ENCODE peak calls at places on chromosomes 6 and 20, in ten cellular contexts. T, A, Z, J, O, N, I, M, G and H are unnamed samples.

GRCh38 chr20:37576911-37577310 is 49.2 kb upstream of the BLCAP start:
- DNase-seq in T (no peak), G (no peak), O (no peak), A (no peak), M (no peak), I (no peak), Z (no peak), N (no peak), J (no peak), H (no peak)

GRCh38 chr20:47438464-47439381 is 63.0 kb upstream of the NCOA3 start:
- DNase-seq in G (no peak), T (peak), M (no peak), O (no peak), N (peak), Z (no peak), J (no peak), A (no peak), I (no peak), H (peak)

GRCh38 chr20:57596998-57597939 is 23.0 kb downstream of the ZBP1 start:
- DNase-seq in T (peak), J (peak), A (peak), G (no peak), Z (peak), O (peak), I (peak), M (peak), N (peak), H (peak)

GRCh38 chr6:83708546-83708969 is 343 bp downstream of the SNAP91 start:
- DNase-seq in I (peak), A (no peak), M (peak), T (peak), N (no peak), J (peak), O (no peak), Z (no peak), G (peak), H (peak)

GRCh38 chr6:167077241-167077932 is 45.5 kb upstream of the CCR6 start:
- DNase-seq in J (no peak), Z (no peak), M (no peak), T (no peak), O (no peak), I (no peak), G (no peak), A (no peak), N (no peak), H (no peak)

GRCh38 chr6:116550796-116551195 is 2.8 kb upstream of the CALHM4 start:
- DNase-seq in J (no peak), M (no peak), O (no peak), T (no peak), I (no peak), G (no peak), N (no peak), Z (no peak), A (no peak), H (no peak)

GRCh38 chr6:163883946-163884345 is 469.4 kb downstream of the QKI start:
- DNase-seq in I (no peak), A (no peak), J (no peak), T (no peak), M (no peak), G (no peak), N (no peak), Z (no peak), O (no peak), H (no peak)

GRCh38 chr6:54010340-54011276 is 100.6 kb upstream of the MLIP start:
- DNase-seq in O (no peak), Z (no peak), A (no peak), J (no peak), T (peak), N (peak), I (no peak), M (peak), G (no peak), H (no peak)

GRCh38 chr20:22652685-22653568 is 68.6 kb upstream of the FOXA2 start:
- DNase-seq in Z (no peak), A (no peak), G (no peak), J (no peak), I (no peak), T (no peak), N (no peak), M (peak), O (no peak), H (no peak)

GRCh38 chr20:1215386-1216170 is 10.3 kb upstream of the RAD21L1 start:
- DNase-seq in O (no peak), I (no peak), N (no peak), Z (no peak), J (no peak), T (no peak), M (no peak), G (no peak), A (no peak), H (no peak)

GRCh38 chr6:2237001-2237400 is 8.4 kb downstream of the GMDS start:
- DNase-seq in G (no peak), I (no peak), T (peak), A (no peak), J (no peak), M (no peak), N (no peak), O (peak), Z (no peak), H (peak)

GRCh38 chr6:38215651-38216319 is 396.3 kb downstream of the ZFAND3 start:
- DNase-seq in T (no peak), I (no peak), M (no peak), J (no peak), O (no peak), A (no peak), Z (no peak), G (no peak), N (no peak), H (no peak)

GRCh38 chr6:142361765-142362540 is 60.1 kb downstream of the ADGRG6 start:
- DNase-seq in Z (no peak), O (peak), T (peak), G (no peak), J (no peak), N (peak), I (no peak), A (no peak), M (no peak), H (no peak)

GRCh38 chr20:18904624-18905023 is 91.0 kb downstream of the SCP2D1 start:
- DNase-seq in O (no peak), N (no peak), Z (no peak), M (no peak), J (no peak), G (no peak), I (no peak), T (no peak), A (no peak), H (peak)